ENCODE peak calls at places on chromosomes 7 and 10, in eight cellular contexts. U is neural progenitor cell, S is adrenal gland, J is endodermal cell, N is T-helper 2 cell, F is HuH-7.5, T is astrocyte of the cerebellum, Z is heart left ventricle. P is an unnamed sample.
A peak's percentile ranks its signal among the peaks of the same experiment; 100 is the strongest.

GRCh38 chr10:130362308-130362761 is 226.1 kb downstream of the GLRX3 start:
- DNase-seq in U (peak; percentile 27), S (no peak), J (no peak), N (no peak), F (no peak), T (no peak), Z (peak; percentile 75), P (no peak)

GRCh38 chr7:131039836-131040235 is 287.8 kb upstream of the MKLN1 start:
- DNase-seq in U (no peak), S (no peak), J (no peak), N (no peak), F (no peak), T (no peak), Z (no peak), P (no peak)

GRCh38 chr10:49726593-49726992 is 35.5 kb downstream of the OGDHL start:
- DNase-seq in U (no peak), S (no peak), J (no peak), N (no peak), F (no peak), T (no peak), Z (no peak), P (no peak)

GRCh38 chr10:95168694-95169093 is 25.3 kb upstream of the ACSM6 start:
- DNase-seq in U (no peak), S (no peak), J (no peak), N (no peak), F (no peak), T (no peak), Z (no peak), P (no peak)

GRCh38 chr7:81611040-81611439 is 158.8 kb downstream of the HGF start:
- DNase-seq in U (no peak), S (no peak), J (peak; percentile 56), N (no peak), F (no peak), T (no peak), Z (no peak), P (no peak)

GRCh38 chr10:46545861-46546590 is 10.4 kb downstream of the GPRIN2 start:
- DNase-seq in U (no peak), S (peak; percentile 0), J (peak; percentile 38), N (no peak), F (no peak), T (no peak), Z (peak; percentile 13), P (no peak)

GRCh38 chr7:101567231-101567630 is 61.9 kb downstream of the MYL10 start:
- DNase-seq in U (peak; percentile 80), S (no peak), J (peak; percentile 41), N (no peak), F (no peak), T (no peak), Z (no peak), P (no peak)

GRCh38 chr7:80859272-80859970 is 59.4 kb downstream of the SEMA3C start:
- DNase-seq in U (peak; percentile 18), S (no peak), J (no peak), N (no peak), F (no peak), T (no peak), Z (peak; percentile 33), P (no peak)

GRCh38 chr10:73522263-73522662 is 26.4 kb upstream of the PPP3CB start:
- DNase-seq in U (no peak), S (no peak), J (no peak), N (no peak), F (no peak), T (no peak), Z (no peak), P (no peak)

GRCh38 chr7:79361214-79361613 is 92.3 kb downstream of the MAGI2 start:
- DNase-seq in U (peak; percentile 17), S (no peak), J (peak; percentile 61), N (no peak), F (no peak), T (no peak), Z (no peak), P (no peak)

GRCh38 chr7:98168181-98168903 is 42.9 kb upstream of the BHLHA15 start:
- DNase-seq in U (peak; percentile 81), S (peak; percentile 69), J (peak; percentile 91), N (peak; percentile 31), F (peak; percentile 94), T (peak; percentile 20), Z (no peak), P (peak; percentile 37)

GRCh38 chr7:155769701-155770100 is 42.6 kb downstream of the SHH start:
- DNase-seq in U (no peak), S (no peak), J (peak; percentile 1), N (no peak), F (no peak), T (no peak), Z (no peak), P (no peak)